ENCODE peak calls at places on chromosomes 5 and 9, in seven cellular contexts. One of them, this sample, is unnamed.

GRCh38 chr5:10333154-10334006 is 20.1 kb upstream of the MARCHF6 start:
- DNase-seq in activated CD4-positive, CD25-positive, alpha-beta regulatory T cell: no peak
- DNase-seq in AG10803: no peak
- DNase-seq in RWPE1: no peak
- DNase-seq in left ventricle myocardium superior: peak; percentile 72
- DNase-seq in Caki2: no peak
- DNase-seq in COR-L47: no peak
- DNase-seq in this sample: no peak

GRCh38 chr5:5629579-5629978 is 207.1 kb downstream of the ICE1 start:
- DNase-seq in RWPE1: no peak
- DNase-seq in COR-L47: no peak
- DNase-seq in left ventricle myocardium superior: no peak
- DNase-seq in AG10803: peak; percentile 4
- DNase-seq in activated CD4-positive, CD25-positive, alpha-beta regulatory T cell: no peak
- DNase-seq in Caki2: no peak
- DNase-seq in this sample: no peak

GRCh38 chr9:71592400-71592799 is 175.9 kb downstream of the CEMIP2 start:
- DNase-seq in RWPE1: peak; percentile 9
- DNase-seq in COR-L47: no peak
- DNase-seq in Caki2: peak; percentile 41
- DNase-seq in activated CD4-positive, CD25-positive, alpha-beta regulatory T cell: no peak
- DNase-seq in left ventricle myocardium superior: no peak
- DNase-seq in AG10803: peak; percentile 8
- DNase-seq in this sample: no peak

GRCh38 chr5:151072234-151073025 is 8.4 kb downstream of the TNIP1 start:
- DNase-seq in AG10803: peak; percentile 79
- DNase-seq in Caki2: peak; percentile 71
- DNase-seq in activated CD4-positive, CD25-positive, alpha-beta regulatory T cell: no peak
- DNase-seq in COR-L47: no peak
- DNase-seq in RWPE1: peak; percentile 97
- DNase-seq in left ventricle myocardium superior: no peak
- DNase-seq in this sample: no peak

GRCh38 chr5:122846051-122846567 is 696 bp downstream of the SNX24 start:
- DNase-seq in COR-L47: no peak
- DNase-seq in Caki2: no peak
- DNase-seq in activated CD4-positive, CD25-positive, alpha-beta regulatory T cell: no peak
- DNase-seq in RWPE1: peak; percentile 87
- DNase-seq in AG10803: peak; percentile 74
- DNase-seq in left ventricle myocardium superior: no peak
- DNase-seq in this sample: no peak

GRCh38 chr9:34139477-34140146 is 13.1 kb upstream of the DCAF12 start:
- DNase-seq in left ventricle myocardium superior: peak; percentile 59
- DNase-seq in activated CD4-positive, CD25-positive, alpha-beta regulatory T cell: no peak
- DNase-seq in Caki2: peak; percentile 63
- DNase-seq in AG10803: peak; percentile 89
- DNase-seq in COR-L47: no peak
- DNase-seq in RWPE1: peak; percentile 35
- DNase-seq in this sample: no peak

GRCh38 chr5:134103998-134104612 is 10.4 kb upstream of the TCF7 start:
- DNase-seq in RWPE1: no peak
- DNase-seq in Caki2: no peak
- DNase-seq in left ventricle myocardium superior: no peak
- DNase-seq in AG10803: no peak
- DNase-seq in activated CD4-positive, CD25-positive, alpha-beta regulatory T cell: no peak
- DNase-seq in COR-L47: no peak
- DNase-seq in this sample: no peak

GRCh38 chr9:5482194-5482593 is 28.1 kb upstream of the PDCD1LG2 start:
- DNase-seq in RWPE1: no peak
- DNase-seq in COR-L47: no peak
- DNase-seq in Caki2: no peak
- DNase-seq in left ventricle myocardium superior: no peak
- DNase-seq in AG10803: no peak
- DNase-seq in activated CD4-positive, CD25-positive, alpha-beta regulatory T cell: no peak
- DNase-seq in this sample: no peak

GRCh38 chr5:148437249-148437648 is 53.5 kb downstream of the FBXO38 start:
- DNase-seq in Caki2: no peak
- DNase-seq in left ventricle myocardium superior: no peak
- DNase-seq in AG10803: peak; percentile 42
- DNase-seq in RWPE1: no peak
- DNase-seq in COR-L47: no peak
- DNase-seq in activated CD4-positive, CD25-positive, alpha-beta regulatory T cell: no peak
- DNase-seq in this sample: no peak

GRCh38 chr5:132026516-132027008 is 15.1 kb upstream of the ACSL6 start:
- DNase-seq in activated CD4-positive, CD25-positive, alpha-beta regulatory T cell: no peak
- DNase-seq in RWPE1: no peak
- DNase-seq in Caki2: no peak
- DNase-seq in left ventricle myocardium superior: no peak
- DNase-seq in AG10803: no peak
- DNase-seq in COR-L47: no peak
- DNase-seq in this sample: no peak

GRCh38 chr9:13688990-13689600 is 409.6 kb upstream of the MPDZ start:
- DNase-seq in RWPE1: no peak
- DNase-seq in activated CD4-positive, CD25-positive, alpha-beta regulatory T cell: no peak
- DNase-seq in AG10803: peak; percentile 18
- DNase-seq in COR-L47: peak; percentile 38
- DNase-seq in left ventricle myocardium superior: peak; percentile 30
- DNase-seq in Caki2: peak; percentile 22
- DNase-seq in this sample: no peak

GRCh38 chr5:119368238-119368630 is 12.4 kb downstream of the TNFAIP8 start:
- DNase-seq in AG10803: no peak
- DNase-seq in left ventricle myocardium superior: no peak
- DNase-seq in RWPE1: no peak
- DNase-seq in activated CD4-positive, CD25-positive, alpha-beta regulatory T cell: no peak
- DNase-seq in COR-L47: no peak
- DNase-seq in Caki2: no peak
- DNase-seq in this sample: no peak

GRCh38 chr5:14810941-14811573 is 60.5 kb downstream of the ANKH start:
- DNase-seq in COR-L47: no peak
- DNase-seq in left ventricle myocardium superior: no peak
- DNase-seq in RWPE1: no peak
- DNase-seq in AG10803: no peak
- DNase-seq in Caki2: peak; percentile 12
- DNase-seq in activated CD4-positive, CD25-positive, alpha-beta regulatory T cell: no peak
- DNase-seq in this sample: no peak

GRCh38 chr9:132201780-132202703 is 40.2 kb downstream of the NTNG2 start:
- DNase-seq in AG10803: no peak
- DNase-seq in RWPE1: no peak
- DNase-seq in activated CD4-positive, CD25-positive, alpha-beta regulatory T cell: no peak
- DNase-seq in Caki2: no peak
- DNase-seq in left ventricle myocardium superior: no peak
- DNase-seq in COR-L47: peak; percentile 58
- DNase-seq in this sample: no peak

GRCh38 chr9:36566813-36567217 is 5.9 kb upstream of the MELK start:
- DNase-seq in AG10803: peak; percentile 73
- DNase-seq in left ventricle myocardium superior: no peak
- DNase-seq in COR-L47: no peak
- DNase-seq in RWPE1: peak; percentile 50
- DNase-seq in Caki2: peak; percentile 67
- DNase-seq in activated CD4-positive, CD25-positive, alpha-beta regulatory T cell: no peak
- DNase-seq in this sample: no peak

GRCh38 chr5:1648806-1649205 is 125.0 kb upstream of the LPCAT1 start:
- DNase-seq in AG10803: peak; percentile 86
- DNase-seq in COR-L47: no peak
- DNase-seq in Caki2: no peak
- DNase-seq in RWPE1: no peak
- DNase-seq in activated CD4-positive, CD25-positive, alpha-beta regulatory T cell: no peak
- DNase-seq in left ventricle myocardium superior: no peak
- DNase-seq in this sample: no peak

GRCh38 chr9:33133186-33133585 is 34.0 kb downstream of the B4GALT1 start:
- DNase-seq in COR-L47: no peak
- DNase-seq in RWPE1: peak; percentile 67
- DNase-seq in AG10803: no peak
- DNase-seq in left ventricle myocardium superior: no peak
- DNase-seq in Caki2: no peak
- DNase-seq in activated CD4-positive, CD25-positive, alpha-beta regulatory T cell: no peak
- DNase-seq in this sample: no peak

GRCh38 chr5:145887217-145887616 is 14.4 kb upstream of the GRXCR2 start:
- DNase-seq in RWPE1: no peak
- DNase-seq in activated CD4-positive, CD25-positive, alpha-beta regulatory T cell: no peak
- DNase-seq in left ventricle myocardium superior: no peak
- DNase-seq in Caki2: no peak
- DNase-seq in AG10803: no peak
- DNase-seq in COR-L47: no peak
- DNase-seq in this sample: no peak

GRCh38 chr5:79992891-79993290 is 1.8 kb upstream of the MTX3 start:
- DNase-seq in AG10803: peak; percentile 32
- DNase-seq in COR-L47: no peak
- DNase-seq in RWPE1: no peak
- DNase-seq in Caki2: no peak
- DNase-seq in left ventricle myocardium superior: no peak
- DNase-seq in activated CD4-positive, CD25-positive, alpha-beta regulatory T cell: no peak
- DNase-seq in this sample: no peak

GRCh38 chr9:128153947-128154695 is 4.9 kb downstream of the LCN2 start:
- DNase-seq in AG10803: no peak
- DNase-seq in RWPE1: no peak
- DNase-seq in left ventricle myocardium superior: peak; percentile 21
- DNase-seq in activated CD4-positive, CD25-positive, alpha-beta regulatory T cell: no peak
- DNase-seq in COR-L47: no peak
- DNase-seq in Caki2: no peak
- DNase-seq in this sample: no peak

This sample was measured in coronary artery.